ENCODE peak calls at places on chromosomes 1 and 21, in five cellular contexts. Y, C, Z, Q and N are unnamed samples.
A peak's percentile ranks its signal among the peaks of the same experiment; 100 is the strongest.

GRCh38 chr1:185432943-185433342 is 115.9 kb upstream of the IVNS1ABP start:
- DNase-seq in Y (no peak), C (no peak), Z (no peak), Q (no peak), N (no peak)

GRCh38 chr1:212950243-212951057 is at the start of gene VASH2:
- DNase-seq in Y (peak; percentile 83), C (peak; percentile 56), Z (peak; percentile 90), Q (peak; percentile 97), N (peak; percentile 76)

GRCh38 chr1:211704567-211704942 is 29.1 kb upstream of the NEK2 start:
- DNase-seq in Y (no peak), C (no peak), Z (no peak), Q (no peak), N (no peak)

GRCh38 chr1:65141394-65141793 is 6.6 kb upstream of the AK4 start:
- DNase-seq in Y (no peak), C (peak; percentile 38), Z (no peak), Q (no peak), N (no peak)

GRCh38 chr1:115194571-115194970 is 105.3 kb upstream of the TSPAN2 start:
- DNase-seq in Y (no peak), C (no peak), Z (no peak), Q (no peak), N (no peak)

GRCh38 chr1:42195841-42196240 is 31.3 kb upstream of the GUCA2A start:
- DNase-seq in Y (no peak), C (no peak), Z (no peak), Q (no peak), N (no peak)

GRCh38 chr1:53412285-53413174 is 46.7 kb upstream of the DMRTB1 start:
- DNase-seq in Y (no peak), C (no peak), Z (no peak), Q (no peak), N (no peak)

GRCh38 chr1:213560226-213560625 is 427.5 kb upstream of the PROX1 start:
- DNase-seq in Y (no peak), C (no peak), Z (no peak), Q (no peak), N (no peak)

GRCh38 chr1:202106340-202107284 is 16.1 kb upstream of the GPR37L1 start:
- DNase-seq in Y (peak; percentile 46), C (no peak), Z (no peak), Q (no peak), N (no peak)

GRCh38 chr1:41800237-41800902 is 118.4 kb downstream of the HIVEP3 start:
- DNase-seq in Y (peak; percentile 81), C (peak; percentile 58), Z (peak; percentile 76), Q (no peak), N (no peak)

GRCh38 chr1:206651958-206652890 is 16.9 kb downstream of the DYRK3 start:
- DNase-seq in Y (no peak), C (peak; percentile 12), Z (no peak), Q (no peak), N (peak; percentile 43)

GRCh38 chr1:245603311-245603865 is 448.6 kb downstream of the KIF26B start:
- DNase-seq in Y (no peak), C (peak; percentile 27), Z (no peak), Q (no peak), N (no peak)

GRCh38 chr1:37673920-37674319 is 18.4 kb upstream of the CDCA8 start:
- DNase-seq in Y (no peak), C (no peak), Z (no peak), Q (no peak), N (peak; percentile 45)

GRCh38 chr1:15158506-15159165 is 5.1 kb downstream of the TMEM51 start:
- DNase-seq in Y (no peak), C (peak; percentile 44), Z (no peak), Q (no peak), N (no peak)

GRCh38 chr1:223460566-223461189 is 67.5 kb downstream of the CCDC185 start:
- DNase-seq in Y (no peak), C (no peak), Z (no peak), Q (no peak), N (no peak)

GRCh38 chr1:109246141-109246551 is 3.2 kb upstream of the CELSR2 start:
- DNase-seq in Y (no peak), C (no peak), Z (no peak), Q (no peak), N (no peak)

GRCh38 chr21:41258617-41259016 is 58.0 kb upstream of the FAM3B start:
- DNase-seq in Y (no peak), C (peak; percentile 25), Z (no peak), Q (no peak), N (no peak)

GRCh38 chr21:32044205-32044874 is 171.5 kb downstream of the HUNK start:
- DNase-seq in Y (no peak), C (no peak), Z (no peak), Q (no peak), N (no peak)

GRCh38 chr1:198156111-198156744 is 570 bp upstream of the NEK7 start:
- DNase-seq in Y (peak; percentile 58), C (peak; percentile 84), Z (peak; percentile 47), Q (peak; percentile 60), N (peak; percentile 50)

GRCh38 chr1:203200059-203200553 is 13.6 kb upstream of the CHI3L1 start:
- DNase-seq in Y (no peak), C (peak; percentile 97), Z (peak; percentile 47), Q (no peak), N (no peak)

GRCh38 chr1:43368646-43369020 is 822 bp upstream of the ELOVL1 start:
- DNase-seq in Y (no peak), C (no peak), Z (no peak), Q (no peak), N (no peak)

GRCh38 chr1:10378071-10378841 is 20.6 kb upstream of the PGD start:
- DNase-seq in Y (peak; percentile 51), C (peak; percentile 75), Z (peak; percentile 48), Q (no peak), N (no peak)

GRCh38 chr1:61082336-61083013 is at the start of gene NFIA:
- DNase-seq in Y (peak; percentile 59), C (peak; percentile 79), Z (peak; percentile 57), Q (peak; percentile 81), N (no peak)

GRCh38 chr1:184482113-184482512 is 95.3 kb downstream of the C1orf21 start:
- DNase-seq in Y (peak; percentile 82), C (peak; percentile 93), Z (peak; percentile 72), Q (no peak), N (no peak)

GRCh38 chr1:3785458-3786157 is 10.7 kb downstream of the LRRC47 start:
- DNase-seq in Y (no peak), C (peak; percentile 10), Z (no peak), Q (peak; percentile 58), N (peak; percentile 33)

GRCh38 chr1:204769997-204770396 is 84.5 kb upstream of the LRRN2 start:
- DNase-seq in Y (no peak), C (no peak), Z (no peak), Q (no peak), N (no peak)

GRCh38 chr1:2529776-2530500 is at the start of gene HES5:
- DNase-seq in Y (peak; percentile 57), C (no peak), Z (peak; percentile 47), Q (peak; percentile 73), N (no peak)

GRCh38 chr1:205791568-205792180 is 16.4 kb upstream of the RAB29 start:
- DNase-seq in Y (no peak), C (peak; percentile 64), Z (peak; percentile 63), Q (peak; percentile 82), N (no peak)

GRCh38 chr1:10537082-10537766 is 62.5 kb downstream of the PEX14 start:
- DNase-seq in Y (no peak), C (no peak), Z (no peak), Q (peak; percentile 53), N (no peak)